ENCODE peak calls at places on chromosomes 16 and 17, in five cellular contexts. S is small intestine, B is tibial nerve, D is cardiac muscle cell, H is Calu3. Y is an unnamed sample.

GRCh38 chr16:49856741-49857330 is 924 bp upstream of the ZNF423 start:
- DNase-seq in S (peak; percentile 61), B (peak; percentile 64), D (peak; percentile 87), H (peak; percentile 69), Y (peak; percentile 93)

GRCh38 chr17:64217249-64217652 is 45.8 kb downstream of the TEX2 start:
- DNase-seq in S (no peak), B (no peak), D (no peak), H (no peak), Y (no peak)

GRCh38 chr16:56771558-56772279 is 41.8 kb downstream of the NUP93 start:
- DNase-seq in S (no peak), B (no peak), D (no peak), H (no peak), Y (no peak)

GRCh38 chr16:23640669-23640958 is 496 bp downstream of the PALB2 start:
- DNase-seq in S (no peak), B (no peak), D (no peak), H (peak; percentile 6), Y (no peak)

GRCh38 chr17:2122641-2123302 is 67.9 kb downstream of the HIC1 start:
- DNase-seq in S (no peak), B (peak; percentile 45), D (no peak), H (no peak), Y (peak; percentile 42)

GRCh38 chr17:17819561-17819995 is 17.2 kb downstream of the SREBF1 start:
- DNase-seq in S (peak; percentile 87), B (peak; percentile 55), D (no peak), H (peak; percentile 81), Y (peak; percentile 88)

GRCh38 chr16:2816751-2817495 is at the start of gene PRSS21:
- DNase-seq in S (no peak), B (no peak), D (no peak), H (no peak), Y (no peak)

GRCh38 chr17:30388321-30389179 is 9.8 kb downstream of the CPD start:
- DNase-seq in S (no peak), B (no peak), D (no peak), H (no peak), Y (no peak)

GRCh38 chr16:86516618-86517003 is 6.3 kb downstream of the FOXF1 start:
- DNase-seq in S (no peak), B (no peak), D (no peak), H (no peak), Y (no peak)

GRCh38 chr17:82932146-82933005 is 92.6 kb upstream of the ZNF750 start:
- DNase-seq in S (no peak), B (no peak), D (no peak), H (no peak), Y (no peak)

GRCh38 chr16:15739449-15739848 is 89.4 kb downstream of the NDE1 start:
- DNase-seq in S (no peak), B (no peak), D (no peak), H (no peak), Y (no peak)

GRCh38 chr16:68257906-68258800 is 6.2 kb upstream of the SLC7A6 start:
- DNase-seq in S (peak; percentile 68), B (no peak), D (no peak), H (peak; percentile 48), Y (peak; percentile 87)

Y was measured in hepatocyte.